ENCODE peak calls at places on chromosomes 16 and 17, in five cellular contexts. N is GM23338, Q is HFF-Myc, E is esophagus squamous epithelium, I is cardiac muscle cell. O is an unnamed sample.
A peak's percentile ranks its signal among the peaks of the same experiment; 100 is the strongest.

GRCh38 chr17:47692895-47693666 is 880 bp upstream of the TBKBP1 start:
- DNase-seq in E (no peak), Q (no peak), I (no peak), N (peak; percentile 43), O (no peak)

GRCh38 chr17:77832180-77832560 is 126.3 kb upstream of the TNRC6C start:
- DNase-seq in E (no peak), N (no peak), I (no peak), Q (no peak), O (no peak)

GRCh38 chr17:57986841-57987581 is 1.0 kb downstream of the VEZF1 start:
- DNase-seq in Q (no peak), I (peak; percentile 78), E (no peak), N (peak; percentile 62), O (peak; percentile 75)

GRCh38 chr16:25606069-25606468 is 85.7 kb upstream of the HS3ST4 start:
- DNase-seq in I (no peak), E (no peak), Q (no peak), N (peak; percentile 12), O (no peak)

GRCh38 chr16:59880626-59881025 is 1146.5 kb upstream of the GOT2 start:
- DNase-seq in E (no peak), N (no peak), Q (no peak), I (no peak), O (no peak)

GRCh38 chr17:73342057-73342522 is 30.3 kb upstream of the CDC42EP4 start:
- DNase-seq in I (peak; percentile 97), N (peak; percentile 89), Q (peak; percentile 51), E (no peak), O (peak; percentile 91)

GRCh38 chr17:82883461-82884031 is 43.7 kb upstream of the ZNF750 start:
- DNase-seq in N (no peak), E (no peak), I (no peak), Q (no peak), O (no peak)

GRCh38 chr16:12612598-12613101 is 191.0 kb downstream of the CPPED1 start:
- DNase-seq in N (no peak), I (no peak), E (no peak), Q (no peak), O (no peak)

GRCh38 chr16:565420-566330 is 1.1 kb upstream of the NHLRC4 start:
- DNase-seq in N (no peak), E (no peak), Q (no peak), I (peak; percentile 48), O (no peak)

GRCh38 chr17:2468270-2468669 is 43.4 kb downstream of the METTL16 start:
- DNase-seq in Q (no peak), E (no peak), I (peak; percentile 84), N (no peak), O (peak; percentile 99)

GRCh38 chr16:75380870-75381269 is 52.4 kb downstream of the CFDP1 start:
- DNase-seq in N (no peak), I (no peak), Q (no peak), E (no peak), O (peak; percentile 47)

GRCh38 chr17:40356906-40357861 is 7.4 kb downstream of the GJD3 start:
- DNase-seq in N (no peak), I (no peak), Q (no peak), E (no peak), O (no peak)

GRCh38 chr16:17633146-17633966 is 162.6 kb upstream of the XYLT1 start:
- DNase-seq in N (no peak), E (no peak), I (no peak), Q (no peak), O (no peak)

DNA sequence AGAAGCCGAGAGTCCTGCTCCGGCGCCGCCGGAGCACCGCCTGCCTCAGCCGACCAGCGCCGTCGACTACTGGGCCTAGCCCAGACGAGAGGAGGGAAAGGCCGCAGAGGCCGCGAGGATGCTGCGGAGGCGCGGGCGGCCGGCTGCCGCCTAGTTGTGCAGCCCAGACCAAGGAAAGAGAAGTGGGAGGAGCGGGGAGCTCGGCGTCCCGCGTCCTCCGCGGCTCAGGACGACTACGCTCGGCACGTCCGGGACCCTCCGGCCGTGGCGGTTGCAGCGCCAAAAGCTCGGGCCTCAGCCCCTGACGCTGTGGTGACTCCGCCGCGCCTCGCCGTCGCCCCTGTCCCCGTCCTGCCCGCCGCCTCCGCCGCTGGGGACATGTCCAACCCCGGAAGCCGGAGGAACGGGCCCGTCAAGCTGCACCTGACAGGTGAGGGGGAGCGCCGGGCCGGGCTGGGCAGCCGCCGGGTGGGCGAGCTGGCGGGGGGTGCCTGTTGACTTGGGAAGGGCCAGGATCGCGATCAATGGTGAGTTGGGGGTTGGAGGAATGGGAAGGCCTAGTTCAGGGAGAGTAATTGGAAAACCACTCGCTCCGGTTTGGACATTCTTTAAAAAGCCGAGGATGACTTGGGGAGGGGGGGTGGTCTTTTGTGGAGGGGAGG is 37.7 kb downstream of the RNF135 start:
- DNase-seq in I (peak; percentile 79), E (no peak), Q (no peak), N (peak; percentile 84), O (peak; percentile 66)
- TF ChIP-seq CTCF in I (no peak), E (no peak), Q (no peak), N (no peak), O (no peak)

DNA sequence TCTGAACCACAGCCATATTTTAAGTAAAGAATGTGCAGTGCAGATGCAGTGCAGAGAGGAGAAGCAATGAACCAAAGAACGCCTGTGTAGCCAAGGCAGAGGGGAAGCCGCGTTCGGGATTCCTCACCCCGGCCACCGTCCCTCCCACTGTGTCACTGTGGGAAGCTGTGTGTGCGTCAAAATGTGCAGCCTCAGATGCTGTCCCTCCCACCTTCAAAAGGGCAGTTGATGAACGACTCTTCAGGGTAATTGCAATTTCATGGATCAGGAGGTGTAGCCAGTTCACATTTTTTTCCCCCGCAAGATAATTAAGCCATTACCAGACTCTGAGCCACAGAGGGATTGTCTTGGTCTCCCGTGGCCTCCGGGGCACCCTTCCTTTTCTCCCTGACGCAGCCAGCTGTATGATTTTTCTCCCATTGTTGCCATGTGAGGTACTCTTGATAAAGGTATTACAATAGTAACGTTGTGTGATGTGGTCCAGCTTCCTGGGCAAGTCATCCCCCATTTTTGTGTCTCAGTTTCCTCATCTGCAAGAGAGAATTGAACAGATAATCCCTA is 190.0 kb downstream of the FOXL1 start:
- DNase-seq in I (no peak), Q (no peak), E (no peak), N (peak; percentile 43), O (no peak)
- TF ChIP-seq CTCF in I (no peak), Q (no peak), E (no peak), N (peak; percentile 40), O (no peak)

DNA sequence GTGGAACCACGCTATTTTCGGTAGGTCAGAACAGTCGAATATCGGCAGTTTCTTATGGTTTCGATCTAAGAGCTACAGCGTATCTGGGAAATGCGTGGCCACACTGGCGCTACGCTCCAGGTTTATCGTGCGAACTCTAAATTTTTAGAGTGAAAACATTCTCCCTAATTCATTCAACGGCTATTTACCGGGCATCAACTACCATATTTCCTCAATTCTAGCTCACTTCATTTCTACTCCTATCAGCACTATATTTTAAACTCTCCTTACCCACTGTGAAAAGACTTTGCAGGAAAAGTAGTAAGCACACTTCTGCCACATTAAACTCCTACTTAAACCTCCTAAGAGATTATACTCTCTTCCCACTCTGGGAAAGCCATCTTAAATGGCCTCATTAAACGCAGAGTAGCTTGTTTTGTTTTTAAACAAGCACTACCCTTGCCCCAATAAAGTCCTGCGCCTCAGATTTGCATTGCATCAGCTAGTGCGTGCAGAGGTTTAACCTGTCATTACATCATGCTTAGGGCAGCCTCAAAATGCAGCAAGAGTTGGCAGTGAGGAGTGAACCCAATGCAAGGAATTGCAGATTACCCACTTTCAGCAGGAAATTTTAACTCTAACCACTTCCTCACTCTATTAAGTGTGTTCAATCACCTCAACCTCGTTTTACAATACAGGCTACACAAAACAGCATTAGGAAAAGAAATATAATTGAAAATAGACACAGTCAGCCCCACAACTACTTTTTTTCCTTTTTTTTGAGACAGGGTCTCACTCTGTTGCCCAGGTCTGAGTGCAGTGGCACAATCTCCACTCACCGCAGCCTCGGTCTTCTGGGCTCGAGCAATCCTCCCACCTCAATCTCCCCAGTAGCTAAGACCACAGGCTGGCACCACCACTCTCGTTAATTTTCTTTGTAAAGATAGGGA is 18.8 kb downstream of the SIAH1 start:
- DNase-seq in Q (no peak), E (no peak), I (peak; percentile 95), N (peak; percentile 76), O (peak; percentile 97)
- TF ChIP-seq CTCF in Q (no peak), E (no peak), I (no peak), N (no peak), O (no peak)

DNA sequence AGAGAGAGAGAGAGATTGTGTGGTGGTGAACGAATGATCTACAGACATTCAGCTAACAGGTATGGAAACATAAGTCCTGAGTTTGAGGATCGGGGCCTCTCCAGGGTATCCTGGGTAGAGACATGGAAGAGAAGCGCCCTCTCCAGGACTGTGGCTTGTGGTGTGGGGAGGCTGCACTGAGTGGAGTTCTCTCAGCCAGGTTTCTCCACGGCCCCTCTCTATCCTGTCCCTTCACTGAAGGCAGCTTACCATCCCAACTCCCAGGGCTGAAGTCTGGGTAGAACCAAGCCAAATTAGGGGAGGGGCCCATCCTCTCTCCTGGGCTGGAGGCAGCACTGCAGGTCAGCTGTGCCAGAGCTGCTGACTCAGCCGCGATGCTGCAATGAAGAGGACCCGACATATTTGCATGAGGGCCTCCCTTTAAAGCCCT is 6.2 kb downstream of the C1QL1 start:
- DNase-seq in N (peak; percentile 73), I (peak; percentile 42), E (no peak), Q (no peak), O (no peak)
- TF ChIP-seq CTCF in N (peak; percentile 70), I (no peak), E (no peak), Q (no peak), O (no peak)

O was measured in fibroblast of the aortic adventitia.